ENCODE peak calls at places on chromosomes 5 and 9, in seven cellular contexts. One of them, this sample, is unnamed.

GRCh38 chr9:122159026-122159924 is at the start of the genes MORN5 and NDUFA8:
- DNase-seq in adrenal gland: peak; percentile 96
- DNase-seq in GM23338: peak; percentile 98
- DNase-seq in A172: peak; percentile 96
- DNase-seq in IMR-90: peak; percentile 95
- DNase-seq in GM12865: peak; percentile 97
- DNase-seq in germinal center: peak; percentile 99
- DNase-seq in this sample: peak; percentile 99

GRCh38 chr9:21477466-21477865 is 4.6 kb downstream of the IFNE start:
- DNase-seq in adrenal gland: no peak
- DNase-seq in GM23338: no peak
- DNase-seq in A172: no peak
- DNase-seq in IMR-90: no peak
- DNase-seq in GM12865: no peak
- DNase-seq in germinal center: no peak
- DNase-seq in this sample: no peak

GRCh38 chr9:129208191-129209091 is 30.4 kb upstream of the IER5L start:
- DNase-seq in adrenal gland: no peak
- DNase-seq in GM23338: peak; percentile 96
- DNase-seq in A172: no peak
- DNase-seq in IMR-90: no peak
- DNase-seq in GM12865: no peak
- DNase-seq in germinal center: no peak
- DNase-seq in this sample: no peak

GRCh38 chr5:165630211-165630866 is 2124.9 kb downstream of the MAT2B start:
- DNase-seq in adrenal gland: peak; percentile 47
- DNase-seq in GM23338: peak; percentile 91
- DNase-seq in A172: peak; percentile 62
- DNase-seq in IMR-90: peak; percentile 64
- DNase-seq in GM12865: peak; percentile 61
- DNase-seq in germinal center: no peak
- DNase-seq in this sample: peak; percentile 54

GRCh38 chr5:34770486-34770885 is 68.5 kb upstream of the TTC23L start:
- DNase-seq in adrenal gland: no peak
- DNase-seq in GM23338: no peak
- DNase-seq in A172: no peak
- DNase-seq in IMR-90: no peak
- DNase-seq in GM12865: no peak
- DNase-seq in germinal center: no peak
- DNase-seq in this sample: no peak

GRCh38 chr9:134067904-134068741 is at the start of gene BRD3:
- DNase-seq in adrenal gland: peak; percentile 87
- DNase-seq in GM23338: peak; percentile 94
- DNase-seq in A172: peak; percentile 60
- DNase-seq in IMR-90: peak; percentile 88
- DNase-seq in GM12865: peak; percentile 93
- DNase-seq in germinal center: peak; percentile 93
- DNase-seq in this sample: peak; percentile 81

GRCh38 chr5:143108498-143109128 is 294.9 kb downstream of the NR3C1 start:
- DNase-seq in adrenal gland: peak; percentile 45
- DNase-seq in GM23338: no peak
- DNase-seq in A172: no peak
- DNase-seq in IMR-90: no peak
- DNase-seq in GM12865: no peak
- DNase-seq in germinal center: no peak
- DNase-seq in this sample: no peak

GRCh38 chr9:5988265-5988664 is 27.2 kb downstream of the RANBP6 start:
- DNase-seq in adrenal gland: no peak
- DNase-seq in GM23338: peak; percentile 11
- DNase-seq in A172: no peak
- DNase-seq in IMR-90: no peak
- DNase-seq in GM12865: no peak
- DNase-seq in germinal center: no peak
- DNase-seq in this sample: no peak

GRCh38 chr9:3246231-3246630 is 279.6 kb downstream of the RFX3 start:
- DNase-seq in adrenal gland: no peak
- DNase-seq in GM23338: no peak
- DNase-seq in A172: no peak
- DNase-seq in IMR-90: no peak
- DNase-seq in GM12865: no peak
- DNase-seq in germinal center: no peak
- DNase-seq in this sample: no peak

GRCh38 chr5:72531496-72532190 is 24.4 kb upstream of the ZNF366 start:
- DNase-seq in adrenal gland: no peak
- DNase-seq in GM23338: no peak
- DNase-seq in A172: no peak
- DNase-seq in IMR-90: no peak
- DNase-seq in GM12865: no peak
- DNase-seq in germinal center: no peak
- DNase-seq in this sample: no peak